ENCODE peak calls at places on chromosome 3, in seven cellular contexts. One of them, this sample, is unnamed.

GRCh38 chr3:53195602-53196574 is 34.9 kb downstream of the PRKCD start:
- DNase-seq in stimulated activated CD4-positive, alpha-beta T cell treated with anti-CD3 and anti-CD28 coated beads, Interleukin-15, amount 100 ng/mL, for 1 hour: peak
- DNase-seq in cardiac muscle cell: peak
- DNase-seq in endodermal cell: peak
- DNase-seq in NCI-H226: peak
- DNase-seq in choroid plexus epithelial cell: peak
- DNase-seq in dorsolateral prefrontal cortex: no peak
- DNase-seq in this sample: peak

GRCh38 chr3:173869786-173870185 is 472.2 kb downstream of the NLGN1 start:
- DNase-seq in endodermal cell: no peak
- DNase-seq in choroid plexus epithelial cell: no peak
- DNase-seq in stimulated activated CD4-positive, alpha-beta T cell treated with anti-CD3 and anti-CD28 coated beads, Interleukin-15, amount 100 ng/mL, for 1 hour: no peak
- DNase-seq in cardiac muscle cell: no peak
- DNase-seq in dorsolateral prefrontal cortex: no peak
- DNase-seq in NCI-H226: no peak
- DNase-seq in this sample: no peak

GRCh38 chr3:36451816-36452215 is 71.5 kb downstream of the STAC start:
- DNase-seq in NCI-H226: no peak
- DNase-seq in cardiac muscle cell: no peak
- DNase-seq in stimulated activated CD4-positive, alpha-beta T cell treated with anti-CD3 and anti-CD28 coated beads, Interleukin-15, amount 100 ng/mL, for 1 hour: no peak
- DNase-seq in dorsolateral prefrontal cortex: no peak
- DNase-seq in choroid plexus epithelial cell: no peak
- DNase-seq in endodermal cell: no peak
- DNase-seq in this sample: no peak

GRCh38 chr3:59812188-59812587 is 762.4 kb upstream of the CFAP20DC start:
- DNase-seq in choroid plexus epithelial cell: no peak
- DNase-seq in cardiac muscle cell: no peak
- DNase-seq in dorsolateral prefrontal cortex: no peak
- DNase-seq in NCI-H226: no peak
- DNase-seq in endodermal cell: no peak
- DNase-seq in stimulated activated CD4-positive, alpha-beta T cell treated with anti-CD3 and anti-CD28 coated beads, Interleukin-15, amount 100 ng/mL, for 1 hour: no peak
- DNase-seq in this sample: no peak

GRCh38 chr3:52093751-52094525 is 37.6 kb upstream of the DUSP7 start:
- DNase-seq in dorsolateral prefrontal cortex: no peak
- DNase-seq in endodermal cell: no peak
- DNase-seq in cardiac muscle cell: no peak
- DNase-seq in stimulated activated CD4-positive, alpha-beta T cell treated with anti-CD3 and anti-CD28 coated beads, Interleukin-15, amount 100 ng/mL, for 1 hour: no peak
- DNase-seq in NCI-H226: peak
- DNase-seq in choroid plexus epithelial cell: peak
- DNase-seq in this sample: no peak

GRCh38 chr3:31636693-31637442 is 104.1 kb downstream of the STT3B start:
- DNase-seq in stimulated activated CD4-positive, alpha-beta T cell treated with anti-CD3 and anti-CD28 coated beads, Interleukin-15, amount 100 ng/mL, for 1 hour: no peak
- DNase-seq in NCI-H226: no peak
- DNase-seq in cardiac muscle cell: no peak
- DNase-seq in dorsolateral prefrontal cortex: no peak
- DNase-seq in choroid plexus epithelial cell: peak
- DNase-seq in endodermal cell: no peak
- DNase-seq in this sample: no peak

GRCh38 chr3:114563720-114564119 is 269.9 kb downstream of the TIGIT start:
- DNase-seq in stimulated activated CD4-positive, alpha-beta T cell treated with anti-CD3 and anti-CD28 coated beads, Interleukin-15, amount 100 ng/mL, for 1 hour: no peak
- DNase-seq in dorsolateral prefrontal cortex: no peak
- DNase-seq in choroid plexus epithelial cell: no peak
- DNase-seq in endodermal cell: no peak
- DNase-seq in cardiac muscle cell: no peak
- DNase-seq in NCI-H226: no peak
- DNase-seq in this sample: no peak

GRCh38 chr3:122794779-122795673 is at the start of gene SLC49A4:
- DNase-seq in cardiac muscle cell: peak
- DNase-seq in dorsolateral prefrontal cortex: peak
- DNase-seq in choroid plexus epithelial cell: peak
- DNase-seq in stimulated activated CD4-positive, alpha-beta T cell treated with anti-CD3 and anti-CD28 coated beads, Interleukin-15, amount 100 ng/mL, for 1 hour: peak
- DNase-seq in NCI-H226: peak
- DNase-seq in endodermal cell: peak
- DNase-seq in this sample: peak

GRCh38 chr3:141524988-141525387 is 38.2 kb downstream of the RASA2 start:
- DNase-seq in dorsolateral prefrontal cortex: no peak
- DNase-seq in stimulated activated CD4-positive, alpha-beta T cell treated with anti-CD3 and anti-CD28 coated beads, Interleukin-15, amount 100 ng/mL, for 1 hour: no peak
- DNase-seq in cardiac muscle cell: no peak
- DNase-seq in NCI-H226: no peak
- DNase-seq in choroid plexus epithelial cell: no peak
- DNase-seq in endodermal cell: no peak
- DNase-seq in this sample: no peak

GRCh38 chr3:101851072-101851471 is 1.8 kb downstream of the NFKBIZ start:
- DNase-seq in NCI-H226: no peak
- DNase-seq in stimulated activated CD4-positive, alpha-beta T cell treated with anti-CD3 and anti-CD28 coated beads, Interleukin-15, amount 100 ng/mL, for 1 hour: no peak
- DNase-seq in choroid plexus epithelial cell: peak
- DNase-seq in cardiac muscle cell: no peak
- DNase-seq in endodermal cell: no peak
- DNase-seq in dorsolateral prefrontal cortex: no peak
- DNase-seq in this sample: no peak

GRCh38 chr3:189188466-189188865 is 16.7 kb downstream of the TPRG1 start:
- DNase-seq in choroid plexus epithelial cell: peak
- DNase-seq in cardiac muscle cell: no peak
- DNase-seq in NCI-H226: peak
- DNase-seq in dorsolateral prefrontal cortex: no peak
- DNase-seq in endodermal cell: no peak
- DNase-seq in stimulated activated CD4-positive, alpha-beta T cell treated with anti-CD3 and anti-CD28 coated beads, Interleukin-15, amount 100 ng/mL, for 1 hour: no peak
- DNase-seq in this sample: no peak

GRCh38 chr3:78610462-78611125 is 1157.2 kb downstream of the ROBO1 start:
- DNase-seq in choroid plexus epithelial cell: peak
- DNase-seq in endodermal cell: no peak
- DNase-seq in stimulated activated CD4-positive, alpha-beta T cell treated with anti-CD3 and anti-CD28 coated beads, Interleukin-15, amount 100 ng/mL, for 1 hour: no peak
- DNase-seq in cardiac muscle cell: no peak
- DNase-seq in NCI-H226: no peak
- DNase-seq in dorsolateral prefrontal cortex: no peak
- DNase-seq in this sample: no peak

GRCh38 chr3:52920872-52921271 is 23.5 kb upstream of the STIMATE start:
- DNase-seq in cardiac muscle cell: no peak
- DNase-seq in stimulated activated CD4-positive, alpha-beta T cell treated with anti-CD3 and anti-CD28 coated beads, Interleukin-15, amount 100 ng/mL, for 1 hour: no peak
- DNase-seq in dorsolateral prefrontal cortex: no peak
- DNase-seq in NCI-H226: no peak
- DNase-seq in choroid plexus epithelial cell: no peak
- DNase-seq in endodermal cell: no peak
- DNase-seq in this sample: no peak

GRCh38 chr3:195178124-195178910 is 92.6 kb downstream of the XXYLT1 start:
- DNase-seq in choroid plexus epithelial cell: no peak
- DNase-seq in stimulated activated CD4-positive, alpha-beta T cell treated with anti-CD3 and anti-CD28 coated beads, Interleukin-15, amount 100 ng/mL, for 1 hour: no peak
- DNase-seq in NCI-H226: no peak
- DNase-seq in cardiac muscle cell: no peak
- DNase-seq in dorsolateral prefrontal cortex: no peak
- DNase-seq in endodermal cell: peak
- DNase-seq in this sample: peak

GRCh38 chr3:24192469-24193056 is 247.5 kb downstream of the NR1D2 start:
- DNase-seq in endodermal cell: no peak
- DNase-seq in stimulated activated CD4-positive, alpha-beta T cell treated with anti-CD3 and anti-CD28 coated beads, Interleukin-15, amount 100 ng/mL, for 1 hour: no peak
- DNase-seq in cardiac muscle cell: no peak
- DNase-seq in NCI-H226: no peak
- DNase-seq in choroid plexus epithelial cell: no peak
- DNase-seq in dorsolateral prefrontal cortex: no peak
- DNase-seq in this sample: no peak

GRCh38 chr3:49813497-49814174 is at the start of gene UBA7:
- DNase-seq in stimulated activated CD4-positive, alpha-beta T cell treated with anti-CD3 and anti-CD28 coated beads, Interleukin-15, amount 100 ng/mL, for 1 hour: no peak
- DNase-seq in cardiac muscle cell: no peak
- DNase-seq in endodermal cell: no peak
- DNase-seq in choroid plexus epithelial cell: peak
- DNase-seq in NCI-H226: peak
- DNase-seq in dorsolateral prefrontal cortex: no peak
- DNase-seq in this sample: no peak

GRCh38 chr3:23105048-23105447 is 98.1 kb upstream of the UBE2E2 start:
- DNase-seq in stimulated activated CD4-positive, alpha-beta T cell treated with anti-CD3 and anti-CD28 coated beads, Interleukin-15, amount 100 ng/mL, for 1 hour: no peak
- DNase-seq in NCI-H226: no peak
- DNase-seq in cardiac muscle cell: no peak
- DNase-seq in choroid plexus epithelial cell: no peak
- DNase-seq in dorsolateral prefrontal cortex: no peak
- DNase-seq in endodermal cell: no peak
- DNase-seq in this sample: no peak

GRCh38 chr3:46484911-46485696 is 12.7 kb upstream of the RTP3 start:
- DNase-seq in stimulated activated CD4-positive, alpha-beta T cell treated with anti-CD3 and anti-CD28 coated beads, Interleukin-15, amount 100 ng/mL, for 1 hour: no peak
- DNase-seq in NCI-H226: no peak
- DNase-seq in dorsolateral prefrontal cortex: no peak
- DNase-seq in choroid plexus epithelial cell: no peak
- DNase-seq in cardiac muscle cell: peak
- DNase-seq in endodermal cell: peak
- DNase-seq in this sample: no peak

GRCh38 chr3:126487151-126487771 is 11.6 kb upstream of the ZXDC start:
- DNase-seq in choroid plexus epithelial cell: peak
- DNase-seq in cardiac muscle cell: no peak
- DNase-seq in NCI-H226: peak
- DNase-seq in stimulated activated CD4-positive, alpha-beta T cell treated with anti-CD3 and anti-CD28 coated beads, Interleukin-15, amount 100 ng/mL, for 1 hour: no peak
- DNase-seq in endodermal cell: peak
- DNase-seq in dorsolateral prefrontal cortex: no peak
- DNase-seq in this sample: no peak

GRCh38 chr3:194206375-194206774 is 70.4 kb downstream of the HES1 start:
- DNase-seq in stimulated activated CD4-positive, alpha-beta T cell treated with anti-CD3 and anti-CD28 coated beads, Interleukin-15, amount 100 ng/mL, for 1 hour: no peak
- DNase-seq in choroid plexus epithelial cell: no peak
- DNase-seq in endodermal cell: no peak
- DNase-seq in NCI-H226: no peak
- DNase-seq in dorsolateral prefrontal cortex: no peak
- DNase-seq in cardiac muscle cell: no peak
- DNase-seq in this sample: no peak

GRCh38 chr3:188187055-188187454 is 33.1 kb downstream of the LPP start:
- DNase-seq in choroid plexus epithelial cell: peak
- DNase-seq in stimulated activated CD4-positive, alpha-beta T cell treated with anti-CD3 and anti-CD28 coated beads, Interleukin-15, amount 100 ng/mL, for 1 hour: no peak
- DNase-seq in cardiac muscle cell: no peak
- DNase-seq in endodermal cell: no peak
- DNase-seq in NCI-H226: no peak
- DNase-seq in dorsolateral prefrontal cortex: no peak
- DNase-seq in this sample: no peak

GRCh38 chr3:9883676-9884554 is 3.9 kb upstream of the CIDEC start:
- DNase-seq in endodermal cell: no peak
- DNase-seq in choroid plexus epithelial cell: peak
- DNase-seq in cardiac muscle cell: no peak
- DNase-seq in stimulated activated CD4-positive, alpha-beta T cell treated with anti-CD3 and anti-CD28 coated beads, Interleukin-15, amount 100 ng/mL, for 1 hour: no peak
- DNase-seq in dorsolateral prefrontal cortex: no peak
- DNase-seq in NCI-H226: no peak
- DNase-seq in this sample: no peak

GRCh38 chr3:123344175-123344908 is 104.5 kb downstream of the ADCY5 start:
- DNase-seq in stimulated activated CD4-positive, alpha-beta T cell treated with anti-CD3 and anti-CD28 coated beads, Interleukin-15, amount 100 ng/mL, for 1 hour: no peak
- DNase-seq in endodermal cell: peak
- DNase-seq in dorsolateral prefrontal cortex: no peak
- DNase-seq in cardiac muscle cell: peak
- DNase-seq in choroid plexus epithelial cell: peak
- DNase-seq in NCI-H226: no peak
- DNase-seq in this sample: no peak

GRCh38 chr3:5002174-5002870 is 23.1 kb downstream of the BHLHE40 start:
- DNase-seq in choroid plexus epithelial cell: no peak
- DNase-seq in stimulated activated CD4-positive, alpha-beta T cell treated with anti-CD3 and anti-CD28 coated beads, Interleukin-15, amount 100 ng/mL, for 1 hour: no peak
- DNase-seq in cardiac muscle cell: no peak
- DNase-seq in dorsolateral prefrontal cortex: no peak
- DNase-seq in endodermal cell: peak
- DNase-seq in NCI-H226: no peak
- DNase-seq in this sample: no peak

GRCh38 chr3:38283810-38284775 is 2.0 kb downstream of the SLC22A14 start:
- DNase-seq in endodermal cell: no peak
- DNase-seq in choroid plexus epithelial cell: peak
- DNase-seq in cardiac muscle cell: no peak
- DNase-seq in stimulated activated CD4-positive, alpha-beta T cell treated with anti-CD3 and anti-CD28 coated beads, Interleukin-15, amount 100 ng/mL, for 1 hour: no peak
- DNase-seq in NCI-H226: no peak
- DNase-seq in dorsolateral prefrontal cortex: no peak
- DNase-seq in this sample: no peak

GRCh38 chr3:188446791-188447190 is 292.8 kb downstream of the LPP start:
- DNase-seq in choroid plexus epithelial cell: no peak
- DNase-seq in dorsolateral prefrontal cortex: no peak
- DNase-seq in NCI-H226: no peak
- DNase-seq in stimulated activated CD4-positive, alpha-beta T cell treated with anti-CD3 and anti-CD28 coated beads, Interleukin-15, amount 100 ng/mL, for 1 hour: no peak
- DNase-seq in endodermal cell: no peak
- DNase-seq in cardiac muscle cell: no peak
- DNase-seq in this sample: no peak

GRCh38 chr3:110811050-110811449 is 260.6 kb upstream of the NECTIN3 start:
- DNase-seq in choroid plexus epithelial cell: no peak
- DNase-seq in dorsolateral prefrontal cortex: no peak
- DNase-seq in stimulated activated CD4-positive, alpha-beta T cell treated with anti-CD3 and anti-CD28 coated beads, Interleukin-15, amount 100 ng/mL, for 1 hour: no peak
- DNase-seq in cardiac muscle cell: no peak
- DNase-seq in endodermal cell: no peak
- DNase-seq in NCI-H226: no peak
- DNase-seq in this sample: no peak

GRCh38 chr3:13266651-13267347 is 153.3 kb downstream of the NUP210 start:
- DNase-seq in stimulated activated CD4-positive, alpha-beta T cell treated with anti-CD3 and anti-CD28 coated beads, Interleukin-15, amount 100 ng/mL, for 1 hour: no peak
- DNase-seq in NCI-H226: no peak
- DNase-seq in dorsolateral prefrontal cortex: no peak
- DNase-seq in cardiac muscle cell: no peak
- DNase-seq in choroid plexus epithelial cell: no peak
- DNase-seq in endodermal cell: no peak
- DNase-seq in this sample: no peak

GRCh38 chr3:15492847-15493360 is 28.6 kb downstream of the COLQ start:
- DNase-seq in stimulated activated CD4-positive, alpha-beta T cell treated with anti-CD3 and anti-CD28 coated beads, Interleukin-15, amount 100 ng/mL, for 1 hour: no peak
- DNase-seq in dorsolateral prefrontal cortex: no peak
- DNase-seq in cardiac muscle cell: no peak
- DNase-seq in choroid plexus epithelial cell: no peak
- DNase-seq in endodermal cell: no peak
- DNase-seq in NCI-H226: no peak
- DNase-seq in this sample: no peak

GRCh38 chr3:72487078-72487765 is 361.0 kb downstream of the SHQ1 start:
- DNase-seq in endodermal cell: peak
- DNase-seq in cardiac muscle cell: no peak
- DNase-seq in NCI-H226: peak
- DNase-seq in choroid plexus epithelial cell: peak
- DNase-seq in stimulated activated CD4-positive, alpha-beta T cell treated with anti-CD3 and anti-CD28 coated beads, Interleukin-15, amount 100 ng/mL, for 1 hour: peak
- DNase-seq in dorsolateral prefrontal cortex: no peak
- DNase-seq in this sample: no peak

GRCh38 chr3:112769624-112770023 is 77.0 kb downstream of the CD200R1L start:
- DNase-seq in endodermal cell: no peak
- DNase-seq in cardiac muscle cell: no peak
- DNase-seq in choroid plexus epithelial cell: no peak
- DNase-seq in dorsolateral prefrontal cortex: no peak
- DNase-seq in stimulated activated CD4-positive, alpha-beta T cell treated with anti-CD3 and anti-CD28 coated beads, Interleukin-15, amount 100 ng/mL, for 1 hour: no peak
- DNase-seq in NCI-H226: no peak
- DNase-seq in this sample: no peak

GRCh38 chr3:63349583-63350177 is 71.6 kb downstream of the SYNPR start:
- DNase-seq in stimulated activated CD4-positive, alpha-beta T cell treated with anti-CD3 and anti-CD28 coated beads, Interleukin-15, amount 100 ng/mL, for 1 hour: no peak
- DNase-seq in NCI-H226: peak
- DNase-seq in dorsolateral prefrontal cortex: peak
- DNase-seq in choroid plexus epithelial cell: peak
- DNase-seq in endodermal cell: peak
- DNase-seq in cardiac muscle cell: peak
- DNase-seq in this sample: peak

GRCh38 chr3:10356461-10356897 is 35.6 kb upstream of the SEC13 start:
- DNase-seq in stimulated activated CD4-positive, alpha-beta T cell treated with anti-CD3 and anti-CD28 coated beads, Interleukin-15, amount 100 ng/mL, for 1 hour: no peak
- DNase-seq in NCI-H226: no peak
- DNase-seq in cardiac muscle cell: no peak
- DNase-seq in choroid plexus epithelial cell: no peak
- DNase-seq in dorsolateral prefrontal cortex: no peak
- DNase-seq in endodermal cell: no peak
- DNase-seq in this sample: peak

GRCh38 chr3:138912237-138912636 is 34.7 kb downstream of the FOXL2 start:
- DNase-seq in NCI-H226: no peak
- DNase-seq in choroid plexus epithelial cell: no peak
- DNase-seq in stimulated activated CD4-positive, alpha-beta T cell treated with anti-CD3 and anti-CD28 coated beads, Interleukin-15, amount 100 ng/mL, for 1 hour: no peak
- DNase-seq in cardiac muscle cell: no peak
- DNase-seq in dorsolateral prefrontal cortex: no peak
- DNase-seq in endodermal cell: no peak
- DNase-seq in this sample: no peak

GRCh38 chr3:106457278-106458210 is 588.7 kb upstream of the CBLB start:
- DNase-seq in endodermal cell: peak
- DNase-seq in stimulated activated CD4-positive, alpha-beta T cell treated with anti-CD3 and anti-CD28 coated beads, Interleukin-15, amount 100 ng/mL, for 1 hour: no peak
- DNase-seq in choroid plexus epithelial cell: peak
- DNase-seq in NCI-H226: peak
- DNase-seq in cardiac muscle cell: no peak
- DNase-seq in dorsolateral prefrontal cortex: no peak
- DNase-seq in this sample: no peak

This sample was measured in SK-N-SH.